ENCODE peak calls at places on chromosomes 11 and 22, in six cellular contexts. One of them, this sample, is unnamed.

GRCh38 chr11:38384568-38384967 is 1786.5 kb upstream of the RAG2 start:
- DNase-seq in hepatocyte: no peak
- DNase-seq in astrocyte of the spinal cord: peak; percentile 52
- DNase-seq in BJ: peak; percentile 7
- DNase-seq in AG04450: no peak
- DNase-seq in fibroblast of pulmonary artery: peak; percentile 24
- DNase-seq in this sample: peak; percentile 8

GRCh38 chr11:120536797-120537169 is 25.2 kb downstream of the GRIK4 start:
- DNase-seq in hepatocyte: no peak
- DNase-seq in fibroblast of pulmonary artery: no peak
- DNase-seq in astrocyte of the spinal cord: no peak
- DNase-seq in BJ: no peak
- DNase-seq in AG04450: no peak
- DNase-seq in this sample: no peak

GRCh38 chr11:77457340-77457739 is 16.6 kb downstream of the PAK1 start:
- DNase-seq in astrocyte of the spinal cord: no peak
- DNase-seq in hepatocyte: no peak
- DNase-seq in AG04450: no peak
- DNase-seq in BJ: no peak
- DNase-seq in fibroblast of pulmonary artery: no peak
- DNase-seq in this sample: no peak

GRCh38 chr11:64153831-64154230 is 12.1 kb downstream of the MACROD1 start:
- DNase-seq in fibroblast of pulmonary artery: no peak
- DNase-seq in BJ: no peak
- DNase-seq in astrocyte of the spinal cord: no peak
- DNase-seq in AG04450: no peak
- DNase-seq in hepatocyte: no peak
- DNase-seq in this sample: no peak

GRCh38 chr11:11806074-11806473 is 35.7 kb upstream of the USP47 start:
- DNase-seq in astrocyte of the spinal cord: no peak
- DNase-seq in hepatocyte: no peak
- DNase-seq in BJ: no peak
- DNase-seq in fibroblast of pulmonary artery: no peak
- DNase-seq in AG04450: no peak
- DNase-seq in this sample: no peak

GRCh38 chr11:104907521-104908185 is 9.4 kb upstream of the CASP12 start:
- DNase-seq in BJ: no peak
- DNase-seq in AG04450: peak; percentile 79
- DNase-seq in hepatocyte: no peak
- DNase-seq in fibroblast of pulmonary artery: no peak
- DNase-seq in astrocyte of the spinal cord: peak; percentile 29
- DNase-seq in this sample: no peak

GRCh38 chr11:11966354-11966741 is 42.1 kb downstream of the DKK3 start:
- DNase-seq in fibroblast of pulmonary artery: no peak
- DNase-seq in AG04450: no peak
- DNase-seq in astrocyte of the spinal cord: no peak
- DNase-seq in hepatocyte: no peak
- DNase-seq in BJ: no peak
- DNase-seq in this sample: no peak

GRCh38 chr11:2271077-2271326 is 614 bp upstream of the ASCL2 start:
- DNase-seq in hepatocyte: peak; percentile 39
- DNase-seq in astrocyte of the spinal cord: no peak
- DNase-seq in AG04450: no peak
- DNase-seq in fibroblast of pulmonary artery: no peak
- DNase-seq in BJ: no peak
- DNase-seq in this sample: no peak

GRCh38 chr11:73402834-73403185 is 26.6 kb downstream of the RELT start:
- DNase-seq in astrocyte of the spinal cord: peak; percentile 18
- DNase-seq in BJ: no peak
- DNase-seq in AG04450: no peak
- DNase-seq in fibroblast of pulmonary artery: peak; percentile 29
- DNase-seq in hepatocyte: no peak
- DNase-seq in this sample: no peak

GRCh38 chr11:112302226-112302868 is 41.7 kb upstream of the PLET1 start:
- DNase-seq in BJ: no peak
- DNase-seq in hepatocyte: no peak
- DNase-seq in astrocyte of the spinal cord: peak; percentile 25
- DNase-seq in AG04450: no peak
- DNase-seq in fibroblast of pulmonary artery: peak; percentile 28
- DNase-seq in this sample: no peak

GRCh38 chr11:130068546-130068985 is 1.1 kb upstream of the APLP2 start:
- DNase-seq in hepatocyte: no peak
- DNase-seq in astrocyte of the spinal cord: no peak
- DNase-seq in BJ: no peak
- DNase-seq in AG04450: no peak
- DNase-seq in fibroblast of pulmonary artery: no peak
- DNase-seq in this sample: no peak

GRCh38 chr22:40009231-40009769 is 14.5 kb downstream of the FAM83F start:
- DNase-seq in astrocyte of the spinal cord: peak; percentile 29
- DNase-seq in fibroblast of pulmonary artery: no peak
- DNase-seq in BJ: no peak
- DNase-seq in hepatocyte: no peak
- DNase-seq in AG04450: no peak
- DNase-seq in this sample: no peak

GRCh38 chr11:106031210-106031845 is 9.3 kb upstream of the MSANTD4 start:
- DNase-seq in BJ: no peak
- DNase-seq in hepatocyte: no peak
- DNase-seq in astrocyte of the spinal cord: no peak
- DNase-seq in AG04450: no peak
- DNase-seq in fibroblast of pulmonary artery: peak; percentile 11
- DNase-seq in this sample: no peak

GRCh38 chr11:71265559-71266092 is 13.2 kb upstream of the SHANK2 start:
- DNase-seq in AG04450: no peak
- DNase-seq in hepatocyte: no peak
- DNase-seq in BJ: no peak
- DNase-seq in fibroblast of pulmonary artery: no peak
- DNase-seq in astrocyte of the spinal cord: no peak
- DNase-seq in this sample: no peak
- TF ChIP-seq CTCF in AG04450: no peak
- TF ChIP-seq CTCF in hepatocyte: no peak
- TF ChIP-seq CTCF in BJ: no peak
- TF ChIP-seq CTCF in fibroblast of pulmonary artery: no peak
- TF ChIP-seq CTCF in astrocyte of the spinal cord: no peak
- TF ChIP-seq CTCF in this sample: no peak

DNA sequence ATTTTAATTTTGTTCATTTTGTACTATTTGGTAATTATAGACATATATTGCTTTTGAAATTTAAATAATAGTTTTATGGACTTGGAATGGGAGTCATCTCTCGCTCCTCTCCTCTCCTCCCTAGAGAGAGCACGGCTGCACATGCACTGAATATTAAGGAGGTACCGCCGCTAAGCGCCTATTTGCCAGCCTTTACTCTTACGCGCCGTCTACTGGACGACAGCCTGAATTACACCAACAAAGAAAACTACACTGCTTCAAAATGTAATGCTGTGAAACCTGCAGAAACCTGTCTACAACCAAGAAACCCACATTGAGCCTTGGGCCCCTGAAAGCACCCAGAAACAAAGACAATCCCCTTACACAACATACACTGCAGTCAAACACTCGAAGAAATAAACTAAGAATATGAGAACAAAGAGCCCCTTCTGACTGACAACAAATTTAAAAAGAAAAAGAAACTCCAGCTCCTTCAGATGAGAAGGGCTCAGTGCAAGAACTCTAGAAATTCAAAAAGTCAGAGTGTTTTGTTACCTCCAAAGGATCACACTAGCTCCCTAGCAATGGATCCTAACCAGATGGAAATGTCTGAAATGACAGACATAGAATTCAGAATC is 737.2 kb downstream of the LRRC4C start:
- DNase-seq in AG04450: no peak
- DNase-seq in hepatocyte: peak; percentile 49
- DNase-seq in BJ: no peak
- DNase-seq in fibroblast of pulmonary artery: peak; percentile 20
- DNase-seq in astrocyte of the spinal cord: peak; percentile 12
- DNase-seq in this sample: no peak
- TF ChIP-seq CTCF in AG04450: peak; percentile 37
- TF ChIP-seq CTCF in hepatocyte: peak; percentile 60
- TF ChIP-seq CTCF in BJ: peak; percentile 54
- TF ChIP-seq CTCF in fibroblast of pulmonary artery: peak; percentile 46
- TF ChIP-seq CTCF in astrocyte of the spinal cord: peak; percentile 68
- TF ChIP-seq CTCF in this sample: peak; percentile 39

DNA sequence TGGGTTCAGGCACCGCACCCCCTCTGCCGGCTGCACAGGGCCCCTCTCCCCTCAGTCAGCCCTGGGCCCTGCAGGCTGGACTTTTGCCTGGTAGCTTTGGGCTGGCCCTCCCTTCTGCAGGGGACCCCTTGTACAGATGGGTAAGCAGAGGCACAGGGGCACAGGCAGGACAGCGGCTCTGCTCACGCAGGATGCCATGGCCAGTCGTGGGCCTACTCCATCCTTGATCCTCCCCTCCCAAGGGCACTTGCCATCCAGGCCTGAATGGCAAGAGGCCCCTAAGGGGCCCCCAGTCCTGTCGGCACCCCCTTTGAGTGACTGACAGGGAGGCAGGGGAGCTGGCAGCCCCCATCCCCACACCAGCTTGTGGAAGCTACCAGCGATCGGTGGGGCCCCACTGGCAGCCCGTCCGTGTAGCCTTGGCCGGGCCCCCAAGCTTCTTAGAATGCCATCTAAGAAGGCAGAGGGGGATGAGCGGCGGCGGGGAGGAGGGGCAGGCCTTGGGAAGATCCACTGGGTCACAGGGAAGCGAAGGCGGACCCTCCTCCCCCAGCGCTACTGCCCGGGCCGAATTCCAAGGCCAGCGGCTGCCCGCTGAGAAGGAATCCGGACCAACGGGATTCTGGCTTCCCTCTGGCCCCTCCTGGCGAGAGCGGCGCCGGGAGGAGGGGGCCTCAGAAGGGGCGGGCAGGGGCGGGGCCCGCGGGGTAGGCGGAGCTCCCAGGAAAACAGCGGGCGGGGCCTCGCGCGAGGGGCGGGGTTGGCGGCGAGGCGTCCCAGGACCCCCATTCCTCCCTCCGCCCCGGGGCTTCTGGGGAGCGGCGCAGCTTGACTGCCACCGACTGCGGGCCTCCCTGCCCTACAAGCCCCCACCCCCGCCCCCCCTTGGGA is 6.8 kb upstream of the CHKA start:
- DNase-seq in hepatocyte: peak; percentile 96
- DNase-seq in AG04450: peak; percentile 23
- DNase-seq in fibroblast of pulmonary artery: peak; percentile 76
- DNase-seq in astrocyte of the spinal cord: peak; percentile 83
- DNase-seq in BJ: no peak
- DNase-seq in this sample: peak; percentile 18
- TF ChIP-seq CTCF in hepatocyte: no peak
- TF ChIP-seq CTCF in AG04450: no peak
- TF ChIP-seq CTCF in fibroblast of pulmonary artery: no peak
- TF ChIP-seq CTCF in astrocyte of the spinal cord: no peak
- TF ChIP-seq CTCF in BJ: no peak
- TF ChIP-seq CTCF in this sample: no peak

DNA sequence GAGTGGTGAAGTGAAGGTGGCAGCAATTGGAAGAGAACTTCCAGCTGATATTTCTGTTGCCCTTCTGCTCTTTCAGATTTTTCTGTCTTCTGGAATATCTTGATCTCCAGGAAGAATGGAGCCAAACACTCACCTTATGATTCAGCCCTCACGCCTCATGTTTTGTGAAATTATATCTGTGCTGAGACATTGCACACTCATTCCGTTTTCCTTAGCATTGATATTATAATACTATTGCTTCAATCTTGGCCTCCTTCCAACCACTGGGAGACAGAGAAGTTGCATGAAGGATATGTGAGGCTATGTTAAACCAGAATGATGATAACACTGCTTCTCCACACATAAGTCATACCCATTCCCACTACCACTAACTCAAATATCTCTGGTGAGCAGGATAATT is 177.9 kb downstream of the ETS1 start:
- DNase-seq in BJ: no peak
- DNase-seq in hepatocyte: no peak
- DNase-seq in AG04450: peak; percentile 60
- DNase-seq in fibroblast of pulmonary artery: peak; percentile 89
- DNase-seq in astrocyte of the spinal cord: peak; percentile 66
- DNase-seq in this sample: no peak
- TF ChIP-seq CTCF in BJ: no peak
- TF ChIP-seq CTCF in hepatocyte: no peak
- TF ChIP-seq CTCF in AG04450: no peak
- TF ChIP-seq CTCF in fibroblast of pulmonary artery: no peak
- TF ChIP-seq CTCF in astrocyte of the spinal cord: no peak
- TF ChIP-seq CTCF in this sample: no peak

GRCh38 chr22:22218302-22218701 is 26.3 kb upstream of the VPREB1 start:
- DNase-seq in BJ: no peak
- DNase-seq in hepatocyte: no peak
- DNase-seq in astrocyte of the spinal cord: no peak
- DNase-seq in AG04450: no peak
- DNase-seq in fibroblast of pulmonary artery: no peak
- DNase-seq in this sample: no peak
- TF ChIP-seq CTCF in BJ: no peak
- TF ChIP-seq CTCF in hepatocyte: no peak
- TF ChIP-seq CTCF in astrocyte of the spinal cord: no peak
- TF ChIP-seq CTCF in AG04450: no peak
- TF ChIP-seq CTCF in fibroblast of pulmonary artery: no peak
- TF ChIP-seq CTCF in this sample: no peak

This sample was measured in AG09319.